ENCODE peak calls at places on chromosomes 13 and 19, in seven cellular contexts. One of them, this sample, is unnamed.

GRCh38 chr13:26628706-26629105 is 71.2 kb downstream of the WASF3 start:
- ATAC-seq in naive thymus-derived CD8-positive, alpha-beta T cell: no peak
- ATAC-seq in gastroesophageal sphincter: no peak
- ATAC-seq in sciatic nerve: peak
- ATAC-seq in naive B cell: no peak
- ATAC-seq in HepG2: peak
- ATAC-seq in CD8-positive, alpha-beta T cell: no peak
- ATAC-seq in this sample: no peak

GRCh38 chr13:77521194-77521593 is 14.3 kb upstream of the SCEL start:
- ATAC-seq in naive thymus-derived CD8-positive, alpha-beta T cell: no peak
- ATAC-seq in gastroesophageal sphincter: no peak
- ATAC-seq in sciatic nerve: no peak
- ATAC-seq in naive B cell: no peak
- ATAC-seq in HepG2: no peak
- ATAC-seq in CD8-positive, alpha-beta T cell: no peak
- ATAC-seq in this sample: no peak

GRCh38 chr19:34306213-34306661 is 51.9 kb downstream of the GARRE1 start:
- ATAC-seq in naive thymus-derived CD8-positive, alpha-beta T cell: no peak
- ATAC-seq in gastroesophageal sphincter: no peak
- ATAC-seq in sciatic nerve: peak
- ATAC-seq in naive B cell: no peak
- ATAC-seq in HepG2: peak
- ATAC-seq in CD8-positive, alpha-beta T cell: no peak
- ATAC-seq in this sample: no peak

GRCh38 chr13:111051041-111051440 is 64.1 kb upstream of the ARHGEF7 start:
- ATAC-seq in naive thymus-derived CD8-positive, alpha-beta T cell: no peak
- ATAC-seq in gastroesophageal sphincter: no peak
- ATAC-seq in sciatic nerve: peak
- ATAC-seq in naive B cell: no peak
- ATAC-seq in HepG2: no peak
- ATAC-seq in CD8-positive, alpha-beta T cell: no peak
- ATAC-seq in this sample: no peak

GRCh38 chr13:60303166-60303565 is 93.9 kb upstream of the TDRD3 start:
- ATAC-seq in naive thymus-derived CD8-positive, alpha-beta T cell: no peak
- ATAC-seq in gastroesophageal sphincter: no peak
- ATAC-seq in sciatic nerve: no peak
- ATAC-seq in naive B cell: no peak
- ATAC-seq in HepG2: no peak
- ATAC-seq in CD8-positive, alpha-beta T cell: no peak
- ATAC-seq in this sample: no peak

GRCh38 chr19:40274585-40275544 is 10.3 kb downstream of the AKT2 start:
- ATAC-seq in naive thymus-derived CD8-positive, alpha-beta T cell: peak
- ATAC-seq in gastroesophageal sphincter: no peak
- ATAC-seq in sciatic nerve: no peak
- ATAC-seq in naive B cell: peak
- ATAC-seq in HepG2: no peak
- ATAC-seq in CD8-positive, alpha-beta T cell: peak
- ATAC-seq in this sample: peak

GRCh38 chr13:44649834-44650233 is 73.7 kb upstream of the TSC22D1 start:
- ATAC-seq in naive thymus-derived CD8-positive, alpha-beta T cell: no peak
- ATAC-seq in gastroesophageal sphincter: no peak
- ATAC-seq in sciatic nerve: no peak
- ATAC-seq in naive B cell: no peak
- ATAC-seq in HepG2: no peak
- ATAC-seq in CD8-positive, alpha-beta T cell: no peak
- ATAC-seq in this sample: no peak

GRCh38 chr19:3593156-3593555 is 7.9 kb downstream of the GIPC3 start:
- ATAC-seq in naive thymus-derived CD8-positive, alpha-beta T cell: no peak
- ATAC-seq in gastroesophageal sphincter: no peak
- ATAC-seq in sciatic nerve: no peak
- ATAC-seq in naive B cell: no peak
- ATAC-seq in HepG2: peak
- ATAC-seq in CD8-positive, alpha-beta T cell: no peak
- ATAC-seq in this sample: no peak

GRCh38 chr19:8526345-8527062 is 12.5 kb upstream of the ZNF414 start:
- ATAC-seq in naive thymus-derived CD8-positive, alpha-beta T cell: peak
- ATAC-seq in gastroesophageal sphincter: peak
- ATAC-seq in sciatic nerve: peak
- ATAC-seq in naive B cell: peak
- ATAC-seq in HepG2: peak
- ATAC-seq in CD8-positive, alpha-beta T cell: peak
- ATAC-seq in this sample: no peak

GRCh38 chr13:40079721-40080120 is 424.3 kb downstream of the COG6 start:
- ATAC-seq in naive thymus-derived CD8-positive, alpha-beta T cell: no peak
- ATAC-seq in gastroesophageal sphincter: no peak
- ATAC-seq in sciatic nerve: no peak
- ATAC-seq in naive B cell: no peak
- ATAC-seq in HepG2: no peak
- ATAC-seq in CD8-positive, alpha-beta T cell: no peak
- ATAC-seq in this sample: no peak

This sample was measured in stimulated activated memory B cell treated with anti-CD40 and anti-IgM and Interleukin-4, amounts not matched to agents 10 μg/mL and 1 μg/mL and 100 μg/mL, for 72 hours.